ENCODE peak calls at places on chromosomes 13 and 19, in four cellular contexts. One of them, this sample, is unnamed.

GRCh38 chr13:100315522-100315921 is 226.6 kb downstream of the PCCA start:
- DNase-seq in hepatocyte: no peak
- DNase-seq in dorsolateral prefrontal cortex: no peak
- DNase-seq in astrocyte of the cerebellum: no peak
- DNase-seq in this sample: no peak

GRCh38 chr13:59352600-59352999 is 811.1 kb downstream of the DIAPH3 start:
- DNase-seq in hepatocyte: peak
- DNase-seq in dorsolateral prefrontal cortex: no peak
- DNase-seq in astrocyte of the cerebellum: no peak
- DNase-seq in this sample: no peak

GRCh38 chr19:48524728-48525127 is 13.1 kb upstream of the LMTK3 start:
- DNase-seq in hepatocyte: no peak
- DNase-seq in dorsolateral prefrontal cortex: no peak
- DNase-seq in astrocyte of the cerebellum: no peak
- DNase-seq in this sample: no peak

GRCh38 chr19:4388171-4389063 is 11.9 kb downstream of the SH3GL1 start:
- DNase-seq in hepatocyte: peak
- DNase-seq in dorsolateral prefrontal cortex: no peak
- DNase-seq in astrocyte of the cerebellum: no peak
- DNase-seq in this sample: no peak

GRCh38 chr19:3098515-3099346 is 4.6 kb downstream of the GNA11 start:
- DNase-seq in hepatocyte: no peak
- DNase-seq in dorsolateral prefrontal cortex: no peak
- DNase-seq in astrocyte of the cerebellum: peak
- DNase-seq in this sample: no peak

GRCh38 chr19:12750851-12751250 is 740 bp upstream of the BEST2 start:
- DNase-seq in hepatocyte: no peak
- DNase-seq in dorsolateral prefrontal cortex: no peak
- DNase-seq in astrocyte of the cerebellum: no peak
- DNase-seq in this sample: no peak

GRCh38 chr19:49556412-49557398 is 23.7 kb downstream of the NOSIP start:
- DNase-seq in hepatocyte: no peak
- DNase-seq in dorsolateral prefrontal cortex: no peak
- DNase-seq in astrocyte of the cerebellum: no peak
- DNase-seq in this sample: no peak

GRCh38 chr19:47124937-47125668 is 5.5 kb upstream of the SAE1 start:
- DNase-seq in hepatocyte: peak
- DNase-seq in dorsolateral prefrontal cortex: no peak
- DNase-seq in astrocyte of the cerebellum: no peak
- DNase-seq in this sample: no peak

GRCh38 chr19:17526922-17527321 is 15.5 kb downstream of the PGLS start:
- DNase-seq in hepatocyte: no peak
- DNase-seq in dorsolateral prefrontal cortex: no peak
- DNase-seq in astrocyte of the cerebellum: no peak
- DNase-seq in this sample: no peak

GRCh38 chr13:39263033-39263432 is 224.8 kb downstream of the NHLRC3 start:
- DNase-seq in hepatocyte: peak
- DNase-seq in dorsolateral prefrontal cortex: peak
- DNase-seq in astrocyte of the cerebellum: peak
- DNase-seq in this sample: no peak

GRCh38 chr13:80497007-80497406 is 156.1 kb upstream of the SPRY2 start:
- DNase-seq in hepatocyte: no peak
- DNase-seq in dorsolateral prefrontal cortex: no peak
- DNase-seq in astrocyte of the cerebellum: no peak
- DNase-seq in this sample: no peak

GRCh38 chr13:48448963-48449614 is 36.2 kb upstream of the LPAR6 start:
- DNase-seq in hepatocyte: no peak
- DNase-seq in dorsolateral prefrontal cortex: no peak
- DNase-seq in astrocyte of the cerebellum: peak
- DNase-seq in this sample: no peak

GRCh38 chr13:46866150-46866549 is 30.7 kb downstream of the HTR2A start:
- DNase-seq in hepatocyte: peak
- DNase-seq in dorsolateral prefrontal cortex: no peak
- DNase-seq in astrocyte of the cerebellum: no peak
- DNase-seq in this sample: peak

GRCh38 chr13:66399873-66400272 is 830.3 kb downstream of the PCDH9 start:
- DNase-seq in hepatocyte: no peak
- DNase-seq in dorsolateral prefrontal cortex: no peak
- DNase-seq in astrocyte of the cerebellum: no peak
- DNase-seq in this sample: no peak

GRCh38 chr19:17333611-17334413 is 843 bp downstream of the ANO8 start:
- DNase-seq in hepatocyte: peak
- DNase-seq in dorsolateral prefrontal cortex: peak
- DNase-seq in astrocyte of the cerebellum: peak
- DNase-seq in this sample: no peak

GRCh38 chr13:106500450-106500849 is 35.0 kb downstream of the EFNB2 start:
- DNase-seq in hepatocyte: no peak
- DNase-seq in dorsolateral prefrontal cortex: no peak
- DNase-seq in astrocyte of the cerebellum: no peak
- DNase-seq in this sample: no peak

GRCh38 chr19:18842166-18842565 is 10.4 kb downstream of the UPF1 start:
- DNase-seq in hepatocyte: no peak
- DNase-seq in dorsolateral prefrontal cortex: no peak
- DNase-seq in astrocyte of the cerebellum: no peak
- DNase-seq in this sample: no peak

GRCh38 chr13:103140001-103140671 is 73.9 kb upstream of the SLC10A2 start:
- DNase-seq in hepatocyte: peak
- DNase-seq in dorsolateral prefrontal cortex: no peak
- DNase-seq in astrocyte of the cerebellum: no peak
- DNase-seq in this sample: no peak

GRCh38 chr13:59914556-59914955 is 249.2 kb downstream of the DIAPH3 start:
- DNase-seq in hepatocyte: no peak
- DNase-seq in dorsolateral prefrontal cortex: no peak
- DNase-seq in astrocyte of the cerebellum: peak
- DNase-seq in this sample: no peak

GRCh38 chr19:38812841-38813320 is at the start of gene LGALS4:
- DNase-seq in hepatocyte: peak
- DNase-seq in dorsolateral prefrontal cortex: no peak
- DNase-seq in astrocyte of the cerebellum: no peak
- DNase-seq in this sample: no peak

GRCh38 chr19:30606114-30607050 is 234.2 kb downstream of the ZNF536 start:
- DNase-seq in hepatocyte: no peak
- DNase-seq in dorsolateral prefrontal cortex: no peak
- DNase-seq in astrocyte of the cerebellum: no peak
- DNase-seq in this sample: no peak

GRCh38 chr13:106230450-106230849 is 305.0 kb downstream of the EFNB2 start:
- DNase-seq in hepatocyte: no peak
- DNase-seq in dorsolateral prefrontal cortex: no peak
- DNase-seq in astrocyte of the cerebellum: peak
- DNase-seq in this sample: no peak

GRCh38 chr13:99028890-99029289 is 51.0 kb upstream of the DOCK9 start:
- DNase-seq in hepatocyte: no peak
- DNase-seq in dorsolateral prefrontal cortex: no peak
- DNase-seq in astrocyte of the cerebellum: no peak
- DNase-seq in this sample: no peak

GRCh38 chr13:99385161-99385560 is 78.0 kb upstream of the GPR183 start:
- DNase-seq in hepatocyte: no peak
- DNase-seq in dorsolateral prefrontal cortex: no peak
- DNase-seq in astrocyte of the cerebellum: no peak
- DNase-seq in this sample: no peak

GRCh38 chr13:52846567-52847321 is 1.7 kb downstream of the PCDH8 start:
- DNase-seq in hepatocyte: peak
- DNase-seq in dorsolateral prefrontal cortex: peak
- DNase-seq in astrocyte of the cerebellum: no peak
- DNase-seq in this sample: peak

GRCh38 chr13:108288741-108289140 is 19.2 kb downstream of the TNFSF13B start:
- DNase-seq in hepatocyte: no peak
- DNase-seq in dorsolateral prefrontal cortex: no peak
- DNase-seq in astrocyte of the cerebellum: no peak
- DNase-seq in this sample: no peak

GRCh38 chr19:34171877-34172660 is at the start of gene LSM14A:
- DNase-seq in hepatocyte: peak
- DNase-seq in dorsolateral prefrontal cortex: peak
- DNase-seq in astrocyte of the cerebellum: peak
- DNase-seq in this sample: peak

GRCh38 chr13:51066091-51066831 is 44.8 kb downstream of the C13orf42 start:
- DNase-seq in hepatocyte: no peak
- DNase-seq in dorsolateral prefrontal cortex: no peak
- DNase-seq in astrocyte of the cerebellum: peak
- DNase-seq in this sample: no peak

GRCh38 chr19:6062274-6062673 is 48.0 kb downstream of the RFX2 start:
- DNase-seq in hepatocyte: no peak
- DNase-seq in dorsolateral prefrontal cortex: peak
- DNase-seq in astrocyte of the cerebellum: no peak
- DNase-seq in this sample: no peak

GRCh38 chr19:21491161-21491560 is 14.2 kb upstream of the ZNF429 start:
- DNase-seq in hepatocyte: no peak
- DNase-seq in dorsolateral prefrontal cortex: no peak
- DNase-seq in astrocyte of the cerebellum: no peak
- DNase-seq in this sample: no peak

GRCh38 chr19:42122691-42123607 is 9.3 kb downstream of the POU2F2 start:
- DNase-seq in hepatocyte: no peak
- DNase-seq in dorsolateral prefrontal cortex: no peak
- DNase-seq in astrocyte of the cerebellum: no peak
- DNase-seq in this sample: no peak

GRCh38 chr19:15404780-15405211 is 14.0 kb downstream of the AKAP8L start:
- DNase-seq in hepatocyte: no peak
- DNase-seq in dorsolateral prefrontal cortex: no peak
- DNase-seq in astrocyte of the cerebellum: no peak
- DNase-seq in this sample: no peak

GRCh38 chr19:5358173-5358800 is 17.7 kb upstream of the PTPRS start:
- DNase-seq in hepatocyte: no peak
- DNase-seq in dorsolateral prefrontal cortex: no peak
- DNase-seq in astrocyte of the cerebellum: no peak
- DNase-seq in this sample: no peak

GRCh38 chr19:47274891-47275865 is 493 bp downstream of the INAFM1 start:
- DNase-seq in hepatocyte: no peak
- DNase-seq in dorsolateral prefrontal cortex: peak
- DNase-seq in astrocyte of the cerebellum: no peak
- DNase-seq in this sample: no peak

GRCh38 chr13:33134213-33134612 is 118.0 kb downstream of the KL start:
- DNase-seq in hepatocyte: no peak
- DNase-seq in dorsolateral prefrontal cortex: no peak
- DNase-seq in astrocyte of the cerebellum: no peak
- DNase-seq in this sample: no peak

GRCh38 chr19:55986487-55986886 is at the start of gene NLRP5:
- DNase-seq in hepatocyte: no peak
- DNase-seq in dorsolateral prefrontal cortex: no peak
- DNase-seq in astrocyte of the cerebellum: no peak
- DNase-seq in this sample: no peak

GRCh38 chr19:33715462-33715861 is 81.2 kb upstream of the KCTD15 start:
- DNase-seq in hepatocyte: no peak
- DNase-seq in dorsolateral prefrontal cortex: no peak
- DNase-seq in astrocyte of the cerebellum: no peak
- DNase-seq in this sample: no peak

GRCh38 chr19:39997595-39998216 is 846 bp downstream of the ZNF546 start:
- DNase-seq in hepatocyte: no peak
- DNase-seq in dorsolateral prefrontal cortex: no peak
- DNase-seq in astrocyte of the cerebellum: no peak
- DNase-seq in this sample: no peak

GRCh38 chr19:39998511-39998910 is 1.7 kb downstream of the ZNF546 start:
- DNase-seq in hepatocyte: no peak
- DNase-seq in dorsolateral prefrontal cortex: no peak
- DNase-seq in astrocyte of the cerebellum: no peak
- DNase-seq in this sample: no peak

GRCh38 chr19:39996218-39996810 is 546 bp upstream of the ZNF546 start:
- DNase-seq in hepatocyte: peak
- DNase-seq in dorsolateral prefrontal cortex: peak
- DNase-seq in astrocyte of the cerebellum: peak
- DNase-seq in this sample: no peak

GRCh38 chr19:39995794-39996193 is 1.1 kb upstream of the ZNF546 start:
- DNase-seq in hepatocyte: no peak
- DNase-seq in dorsolateral prefrontal cortex: no peak
- DNase-seq in astrocyte of the cerebellum: no peak
- DNase-seq in this sample: no peak

GRCh38 chr19:39996811-39997594 is at the start of gene ZNF546:
- DNase-seq in hepatocyte: peak
- DNase-seq in dorsolateral prefrontal cortex: peak
- DNase-seq in astrocyte of the cerebellum: peak
- DNase-seq in this sample: peak
- TF ChIP-seq CTCF in hepatocyte: no peak
- TF ChIP-seq CTCF in dorsolateral prefrontal cortex: no peak
- TF ChIP-seq CTCF in astrocyte of the cerebellum: no peak
- TF ChIP-seq CTCF in this sample: no peak

GRCh38 chr13:110702591-110703526 is 3.1 kb downstream of the CARS2 start:
- DNase-seq in hepatocyte: no peak
- DNase-seq in dorsolateral prefrontal cortex: no peak
- DNase-seq in astrocyte of the cerebellum: no peak
- DNase-seq in this sample: no peak

GRCh38 chr13:110702089-110702488 is 3.8 kb downstream of the CARS2 start:
- DNase-seq in hepatocyte: no peak
- DNase-seq in dorsolateral prefrontal cortex: no peak
- DNase-seq in astrocyte of the cerebellum: no peak
- DNase-seq in this sample: no peak

GRCh38 chr13:110706570-110707378 is 858 bp upstream of the CARS2 start:
- DNase-seq in hepatocyte: no peak
- DNase-seq in dorsolateral prefrontal cortex: no peak
- DNase-seq in astrocyte of the cerebellum: no peak
- DNase-seq in this sample: no peak

GRCh38 chr13:110705356-110705825 is 525 bp downstream of the CARS2 start:
- DNase-seq in hepatocyte: no peak
- DNase-seq in dorsolateral prefrontal cortex: no peak
- DNase-seq in astrocyte of the cerebellum: no peak
- DNase-seq in this sample: no peak

DNA sequence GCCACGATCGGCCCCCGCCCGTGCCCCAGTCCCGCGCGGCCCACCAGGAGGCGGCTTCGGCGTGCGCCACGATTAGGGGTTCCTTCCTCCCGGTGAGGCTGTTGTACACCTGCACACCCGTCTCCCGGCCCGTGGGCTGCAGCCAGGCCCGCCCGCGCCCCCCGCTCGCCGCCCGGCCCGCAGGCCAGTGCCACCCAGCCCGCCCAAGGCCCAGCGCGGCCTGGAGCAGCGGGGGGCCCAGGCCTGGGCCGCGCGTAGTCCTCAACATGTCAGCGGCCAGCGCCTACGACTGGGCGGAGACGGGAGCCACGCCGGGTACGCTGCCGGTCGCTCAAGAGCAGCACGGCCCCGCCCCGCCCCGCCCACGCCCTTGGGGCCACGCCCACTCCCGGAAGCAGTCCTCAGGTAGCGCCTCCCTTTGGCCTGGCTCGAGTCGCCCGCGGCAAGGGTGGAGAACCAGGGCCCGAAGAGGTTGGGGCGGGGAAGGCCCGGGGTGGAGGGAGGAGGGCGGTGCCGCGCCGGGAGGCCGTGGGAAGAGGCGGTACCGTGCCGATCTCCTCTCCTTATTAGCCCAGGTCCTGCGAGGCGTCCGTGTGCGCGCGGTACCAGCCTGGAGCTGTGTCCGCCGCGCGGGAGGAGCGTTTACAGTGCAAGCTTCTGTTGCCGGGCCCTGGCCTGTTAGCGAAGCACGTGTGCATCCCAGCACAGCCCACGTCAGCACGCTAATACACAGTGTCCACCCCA is at the start of gene CARS2:
- DNase-seq in hepatocyte: peak
- DNase-seq in dorsolateral prefrontal cortex: peak
- DNase-seq in astrocyte of the cerebellum: peak
- DNase-seq in this sample: peak
- TF ChIP-seq CTCF in hepatocyte: no peak
- TF ChIP-seq CTCF in dorsolateral prefrontal cortex: no peak
- TF ChIP-seq CTCF in astrocyte of the cerebellum: no peak
- TF ChIP-seq CTCF in this sample: no peak

GRCh38 chr19:45161715-45162463 is 1.1 kb upstream of the NKPD1 start:
- DNase-seq in hepatocyte: peak
- DNase-seq in dorsolateral prefrontal cortex: no peak
- DNase-seq in astrocyte of the cerebellum: no peak
- DNase-seq in this sample: peak
- TF ChIP-seq CTCF in hepatocyte: peak
- TF ChIP-seq CTCF in dorsolateral prefrontal cortex: no peak
- TF ChIP-seq CTCF in astrocyte of the cerebellum: peak
- TF ChIP-seq CTCF in this sample: peak

GRCh38 chr13:71477735-71478134 is 389.3 kb downstream of the DACH1 start:
- DNase-seq in hepatocyte: no peak
- DNase-seq in dorsolateral prefrontal cortex: no peak
- DNase-seq in astrocyte of the cerebellum: no peak
- DNase-seq in this sample: no peak
- TF ChIP-seq CTCF in hepatocyte: peak
- TF ChIP-seq CTCF in dorsolateral prefrontal cortex: peak
- TF ChIP-seq CTCF in astrocyte of the cerebellum: peak
- TF ChIP-seq CTCF in this sample: peak

This sample was measured in mesothelial cell of epicardium.